ENCODE peak calls at places on chromosomes 13 and 19, in nine cellular contexts. I, S, L, X, F, C, K, Q and E are unnamed samples.

GRCh38 chr19:5093953-5094718 is 125.2 kb downstream of the KDM4B start:
- DNase-seq in X (no peak), I (peak; percentile 55), F (no peak), K (no peak), Q (no peak), L (no peak), C (no peak), S (no peak), E (no peak)

GRCh38 chr13:79986890-79987289 is 354.0 kb downstream of the SPRY2 start:
- DNase-seq in K (no peak), C (no peak), X (no peak), S (no peak), Q (no peak), I (no peak), F (no peak), L (no peak), E (no peak)

GRCh38 chr19:33125929-33126388 is 6.0 kb upstream of the WDR88 start:
- DNase-seq in I (no peak), K (peak; percentile 60), X (peak; percentile 61), L (peak; percentile 45), S (peak; percentile 79), F (no peak), C (peak; percentile 58), Q (peak; percentile 69), E (no peak)

GRCh38 chr19:6241680-6242079 is 38.1 kb downstream of the MLLT1 start:
- DNase-seq in F (no peak), C (no peak), I (peak; percentile 84), Q (no peak), S (no peak), K (peak; percentile 39), X (no peak), L (no peak), E (peak; percentile 39)

GRCh38 chr13:37306778-37307544 is 201.5 kb upstream of the CSNK1A1L start:
- DNase-seq in S (no peak), L (no peak), X (no peak), F (no peak), Q (no peak), I (no peak), C (no peak), K (no peak), E (no peak)

GRCh38 chr13:30807392-30807791 is 72.0 kb downstream of the ALOX5AP start:
- DNase-seq in K (no peak), F (no peak), C (no peak), X (no peak), L (no peak), I (no peak), Q (no peak), S (no peak), E (no peak)

GRCh38 chr13:48318714-48319457 is 15.3 kb downstream of the RB1 start:
- DNase-seq in X (peak; percentile 30), F (peak; percentile 74), S (peak; percentile 26), I (peak; percentile 59), Q (no peak), C (no peak), L (no peak), K (peak; percentile 47), E (no peak)

GRCh38 chr13:110166598-110166997 is 140.4 kb downstream of the COL4A1 start:
- DNase-seq in C (no peak), X (no peak), F (no peak), Q (no peak), K (no peak), L (peak; percentile 80), I (no peak), S (no peak), E (no peak)

GRCh38 chr19:1407662-1408299 is 395 bp downstream of the DAZAP1 start:
- DNase-seq in F (peak; percentile 75), I (peak; percentile 80), S (peak; percentile 27), X (no peak), K (peak; percentile 76), Q (peak; percentile 77), C (no peak), L (no peak), E (no peak)

GRCh38 chr13:109835321-109835720 is 48.9 kb upstream of the IRS2 start:
- DNase-seq in F (no peak), C (no peak), S (no peak), Q (no peak), L (no peak), X (no peak), K (no peak), I (no peak), E (no peak)

GRCh38 chr13:29162638-29163037 is 342.5 kb downstream of the MTUS2 start:
- DNase-seq in C (no peak), I (no peak), S (no peak), Q (no peak), X (no peak), F (no peak), K (no peak), L (no peak), E (no peak)

GRCh38 chr13:79946556-79946955 is 394.4 kb downstream of the SPRY2 start:
- DNase-seq in L (no peak), S (no peak), Q (no peak), K (no peak), F (no peak), C (no peak), X (no peak), I (no peak), E (no peak)

GRCh38 chr13:107233541-107233940 is 665.6 kb upstream of the ARGLU1 start:
- DNase-seq in L (no peak), C (no peak), Q (no peak), X (no peak), I (no peak), S (no peak), F (no peak), K (no peak), E (no peak)

DNA sequence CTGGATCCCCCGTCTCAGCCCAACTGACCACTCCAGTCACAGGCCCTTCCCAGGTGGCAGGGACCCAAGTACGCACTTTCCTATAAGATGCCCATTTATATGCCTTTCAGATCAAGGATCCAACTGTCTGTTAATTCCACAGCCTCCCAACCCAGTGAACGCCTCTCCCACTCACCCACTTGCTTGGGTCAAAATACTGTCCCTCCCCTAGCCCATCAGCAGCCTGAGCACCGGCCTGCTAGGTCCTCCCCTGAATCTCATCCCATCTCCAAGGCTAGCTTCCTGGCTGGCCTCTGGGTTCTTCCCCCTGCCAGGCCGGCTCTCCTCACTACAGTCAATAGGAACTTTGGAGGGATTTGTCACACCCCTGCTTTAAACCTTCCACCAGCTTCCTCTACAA is 1.9 kb downstream of the UBE2S start:
- DNase-seq in L (no peak), I (no peak), X (no peak), S (no peak), Q (no peak), F (no peak), C (no peak), K (no peak), E (no peak)
- H3K4me3 ChIP-seq in L (peak overlapping the region; percentile 63), I (no peak overlapping the region), X (no peak overlapping the region), S (peak overlapping the region; percentile 35), Q (peak overlapping the region; percentile 82), F (no peak overlapping the region), C (peak overlapping the region; percentile 98), K (no peak overlapping the region), E (no peak overlapping the region)

DNA sequence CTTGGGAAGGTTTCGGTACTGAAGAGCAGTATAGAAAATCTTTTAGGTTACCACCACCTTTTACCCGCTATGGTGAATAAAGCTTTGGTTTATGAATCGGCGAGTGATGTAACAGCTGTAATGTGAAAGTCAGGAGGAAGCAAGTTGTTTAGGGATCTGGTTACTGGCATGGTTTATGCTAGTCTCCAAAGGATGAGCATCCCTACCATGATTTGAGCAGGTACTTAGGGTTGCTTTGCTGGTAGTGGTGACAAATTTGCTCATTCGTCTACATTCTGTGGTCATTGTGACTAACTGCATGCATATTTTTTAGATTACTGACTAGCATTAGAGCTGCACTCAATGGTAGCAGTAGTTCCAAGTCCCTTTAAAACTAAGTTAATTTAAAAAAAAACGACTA is 104.1 kb downstream of the FRY start:
- DNase-seq in C (no peak), K (no peak), X (no peak), F (no peak), I (no peak), L (no peak), S (no peak), Q (no peak), E (no peak)
- H3K27ac ChIP-seq in C (no peak overlapping the region), K (no peak overlapping the region), X (no peak overlapping the region), F (peak overlapping the region; percentile 81), I (no peak overlapping the region), L (no peak overlapping the region), S (no peak overlapping the region), Q (no peak overlapping the region), E (no peak overlapping the region)

GRCh38 chr19:7636691-7637373 is at the start of gene STXBP2:
- DNase-seq in I (peak; percentile 85), S (peak; percentile 90), L (peak; percentile 69), Q (peak; percentile 70), X (peak; percentile 88), K (peak; percentile 59), F (no peak), C (peak; percentile 97), E (peak; percentile 94)
- H3K4me1 ChIP-seq in I (no peaks in the 10 kb centered on the region), S (peaks cover 34% of the 10 kb centered on the region), L (peaks cover 11% of the 10 kb centered on the region), Q (peaks cover 4% of the 10 kb centered on the region), X (no peaks in the 10 kb centered on the region), K (no peaks in the 10 kb centered on the region), F (peaks cover 2% of the 10 kb centered on the region), C (peaks cover 6% of the 10 kb centered on the region), E (peaks cover 4% of the 10 kb centered on the region)

DNA sequence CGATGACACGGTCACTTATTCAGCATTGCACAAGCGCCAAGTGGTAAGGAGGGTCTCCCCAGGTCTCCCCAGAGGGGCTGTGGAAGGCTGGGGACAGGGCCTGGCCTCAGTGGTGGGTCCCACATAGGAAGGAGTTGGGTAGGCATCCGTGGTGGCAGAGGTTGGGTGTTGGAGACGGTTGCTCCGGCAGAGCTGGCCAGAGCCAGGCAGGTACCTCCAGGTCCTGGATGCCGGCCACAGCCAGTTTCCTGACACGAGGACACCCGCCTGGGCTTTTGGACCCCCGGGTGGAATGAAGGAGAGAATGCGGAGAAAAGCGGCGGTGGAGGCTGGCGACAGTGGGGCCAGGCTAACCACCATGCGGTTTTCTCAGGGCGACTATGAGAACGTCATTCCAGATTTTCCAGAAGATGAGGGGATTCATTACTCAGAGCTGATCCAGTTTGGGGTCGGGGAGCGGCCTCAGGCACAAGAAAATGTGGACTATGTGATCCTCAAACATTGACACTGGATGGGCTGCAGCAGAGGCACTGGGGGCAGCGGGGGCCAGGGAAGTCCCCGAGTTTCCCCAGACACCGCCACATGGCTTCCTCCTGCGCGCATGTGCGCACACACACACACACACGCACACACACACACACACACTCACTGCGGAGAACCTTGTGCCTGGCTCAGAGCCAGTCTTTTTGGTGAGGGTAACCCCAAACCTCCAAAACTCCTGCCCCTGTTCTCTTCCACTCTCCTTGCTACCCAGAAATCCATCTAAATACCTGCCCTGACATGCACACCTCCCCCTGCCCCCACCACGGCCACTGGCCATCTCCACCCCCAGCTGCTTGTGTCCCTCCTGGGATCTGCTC is 1.3 kb upstream of the FFAR1 start:
- DNase-seq in C (peak; percentile 31), I (peak; percentile 48), K (peak; percentile 41), F (peak; percentile 54), L (no peak), X (no peak), S (peak; percentile 33), Q (no peak), E (peak; percentile 45)
- H3K4me3 ChIP-seq in C (no peak overlapping the region), I (no peak overlapping the region), K (no peak overlapping the region), F (no peak overlapping the region), L (no peak overlapping the region), X (no peak overlapping the region), S (no peak overlapping the region), Q (no peak overlapping the region), E (no peak overlapping the region)

DNA sequence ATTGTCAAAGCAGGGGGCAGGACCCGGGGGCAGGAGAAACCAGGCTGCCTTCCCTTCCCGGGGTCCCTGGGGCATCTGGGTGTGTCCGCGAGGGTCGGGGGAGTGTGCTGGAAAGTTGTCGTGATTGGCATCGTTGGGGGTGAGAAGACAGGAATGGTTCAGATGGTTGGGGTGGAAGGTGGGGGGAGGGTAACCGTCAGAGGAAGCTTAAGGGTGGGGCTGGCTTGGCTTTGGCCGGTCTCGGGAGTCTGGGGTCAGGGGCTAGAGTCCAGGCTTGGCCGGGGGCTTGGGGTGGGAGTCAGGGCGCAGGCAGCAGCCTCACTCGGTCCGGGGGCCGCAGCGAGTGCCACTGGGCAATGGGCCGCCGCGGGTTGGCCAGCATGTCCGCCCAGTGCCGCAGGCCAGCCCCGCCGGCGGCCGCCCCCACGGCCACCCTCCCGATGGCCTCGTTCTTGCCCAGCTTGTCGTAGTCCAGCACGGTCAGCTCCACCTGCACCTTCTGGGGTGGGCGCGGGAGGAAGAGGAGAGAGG is 6.8 kb upstream of the DNAAF3 start:
- DNase-seq in X (no peak), K (no peak), S (no peak), Q (no peak), C (no peak), L (no peak), I (peak; percentile 49), F (no peak), E (no peak)
- H3K27ac ChIP-seq in X (no peak overlapping the region), K (no peak overlapping the region), S (no peak overlapping the region), Q (no peak overlapping the region), C (no peak overlapping the region), L (peak overlapping the region; percentile 23), I (no peak overlapping the region), F (no peak overlapping the region), E (no peak overlapping the region)